ENCODE peak calls at places on chromosomes 3 and 15, in ten cellular contexts. One of them, this sample, is unnamed.

GRCh38 chr15:48440084-48440483 is 108.9 kb downstream of the DUT start:
- DNase-seq in A549: no peak
- DNase-seq in WERI-Rb-1: no peak
- DNase-seq in left lung: no peak
- DNase-seq in kidney: no peak
- DNase-seq in GM23338: peak
- DNase-seq in A673: no peak
- DNase-seq in OCI-LY7: no peak
- DNase-seq in CD8-positive, alpha-beta T cell: no peak
- DNase-seq in DND-41: no peak
- DNase-seq in this sample: no peak

GRCh38 chr15:52667597-52667996 is 11.6 kb downstream of the ATOSA start:
- DNase-seq in A549: no peak
- DNase-seq in WERI-Rb-1: no peak
- DNase-seq in left lung: no peak
- DNase-seq in kidney: no peak
- DNase-seq in GM23338: no peak
- DNase-seq in A673: no peak
- DNase-seq in OCI-LY7: no peak
- DNase-seq in CD8-positive, alpha-beta T cell: no peak
- DNase-seq in DND-41: no peak
- DNase-seq in this sample: no peak

GRCh38 chr3:82002993-82003642 is 241.7 kb upstream of the GBE1 start:
- DNase-seq in A549: no peak
- DNase-seq in WERI-Rb-1: no peak
- DNase-seq in left lung: no peak
- DNase-seq in kidney: no peak
- DNase-seq in GM23338: no peak
- DNase-seq in A673: no peak
- DNase-seq in OCI-LY7: no peak
- DNase-seq in CD8-positive, alpha-beta T cell: no peak
- DNase-seq in DND-41: no peak
- DNase-seq in this sample: no peak

GRCh38 chr3:33092496-33093254 is 4.3 kb downstream of the GLB1 start:
- DNase-seq in A549: no peak
- DNase-seq in WERI-Rb-1: no peak
- DNase-seq in left lung: no peak
- DNase-seq in kidney: no peak
- DNase-seq in GM23338: no peak
- DNase-seq in A673: no peak
- DNase-seq in OCI-LY7: no peak
- DNase-seq in CD8-positive, alpha-beta T cell: no peak
- DNase-seq in DND-41: no peak
- DNase-seq in this sample: no peak

GRCh38 chr15:53506370-53506769 is 253.1 kb downstream of the WDR72 start:
- DNase-seq in A549: peak
- DNase-seq in WERI-Rb-1: no peak
- DNase-seq in left lung: no peak
- DNase-seq in kidney: no peak
- DNase-seq in GM23338: peak
- DNase-seq in A673: no peak
- DNase-seq in OCI-LY7: no peak
- DNase-seq in CD8-positive, alpha-beta T cell: no peak
- DNase-seq in DND-41: no peak
- DNase-seq in this sample: no peak

GRCh38 chr15:90022345-90022744 is 21.2 kb downstream of the ZNF710 start:
- DNase-seq in A549: no peak
- DNase-seq in WERI-Rb-1: no peak
- DNase-seq in left lung: no peak
- DNase-seq in kidney: no peak
- DNase-seq in GM23338: no peak
- DNase-seq in A673: no peak
- DNase-seq in OCI-LY7: no peak
- DNase-seq in CD8-positive, alpha-beta T cell: no peak
- DNase-seq in DND-41: no peak
- DNase-seq in this sample: no peak

GRCh38 chr3:177982034-177982433 is 554.2 kb upstream of the KCNMB2 start:
- DNase-seq in A549: no peak
- DNase-seq in WERI-Rb-1: no peak
- DNase-seq in left lung: no peak
- DNase-seq in kidney: no peak
- DNase-seq in GM23338: no peak
- DNase-seq in A673: no peak
- DNase-seq in OCI-LY7: no peak
- DNase-seq in CD8-positive, alpha-beta T cell: no peak
- DNase-seq in DND-41: no peak
- DNase-seq in this sample: no peak

GRCh38 chr15:29449136-29449535 is 179.5 kb upstream of the NSMCE3 start:
- DNase-seq in A549: no peak
- DNase-seq in WERI-Rb-1: no peak
- DNase-seq in left lung: no peak
- DNase-seq in kidney: no peak
- DNase-seq in GM23338: peak
- DNase-seq in A673: no peak
- DNase-seq in OCI-LY7: no peak
- DNase-seq in CD8-positive, alpha-beta T cell: no peak
- DNase-seq in DND-41: peak
- DNase-seq in this sample: no peak

GRCh38 chr15:75042730-75043508 is 19.5 kb downstream of the PPCDC start:
- DNase-seq in A549: peak
- DNase-seq in WERI-Rb-1: peak
- DNase-seq in left lung: peak
- DNase-seq in kidney: peak
- DNase-seq in GM23338: peak
- DNase-seq in A673: no peak
- DNase-seq in OCI-LY7: peak
- DNase-seq in CD8-positive, alpha-beta T cell: peak
- DNase-seq in DND-41: peak
- DNase-seq in this sample: peak
- TF ChIP-seq CTCF in A549: peak
- TF ChIP-seq CTCF in WERI-Rb-1: peak
- TF ChIP-seq CTCF in left lung: peak
- TF ChIP-seq CTCF in kidney: peak
- TF ChIP-seq CTCF in GM23338: peak
- TF ChIP-seq CTCF in A673: peak
- TF ChIP-seq CTCF in OCI-LY7: peak
- TF ChIP-seq CTCF in CD8-positive, alpha-beta T cell: no peak
- TF ChIP-seq CTCF in DND-41: peak
- TF ChIP-seq CTCF in this sample: no peak

DNA sequence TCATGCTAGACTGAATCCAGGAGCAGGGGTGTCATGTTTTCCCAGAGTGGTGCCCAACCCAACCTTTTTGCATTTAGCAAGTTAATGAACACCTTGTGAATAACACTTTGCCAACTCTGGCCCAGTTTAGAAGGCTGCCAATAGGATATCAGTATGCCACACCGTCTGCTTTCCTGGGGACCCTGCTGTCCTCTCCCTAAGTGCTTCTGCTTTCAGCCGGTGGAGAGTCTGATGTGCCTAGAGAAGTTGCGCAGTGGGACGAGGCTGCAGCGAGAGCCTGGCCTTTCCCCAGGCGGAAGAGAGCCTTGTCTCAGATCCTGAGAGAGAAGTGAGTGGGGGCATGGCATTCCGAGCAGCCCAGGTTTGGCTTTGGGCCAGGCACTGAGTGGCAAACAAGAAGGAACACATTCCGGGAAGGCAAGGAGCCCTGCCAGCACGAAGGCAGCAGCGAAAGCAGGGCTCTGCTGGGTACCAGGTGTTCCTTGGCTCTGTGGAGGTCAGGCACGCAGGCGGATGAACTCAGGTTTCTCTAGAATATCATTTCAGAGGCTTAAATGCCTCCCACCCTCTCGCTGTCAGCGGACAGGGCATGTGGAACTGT is 36.9 kb downstream of the SENP8 start:
- DNase-seq in A549: peak
- DNase-seq in WERI-Rb-1: no peak
- DNase-seq in left lung: peak
- DNase-seq in kidney: peak
- DNase-seq in GM23338: peak
- DNase-seq in A673: peak
- DNase-seq in OCI-LY7: no peak
- DNase-seq in CD8-positive, alpha-beta T cell: no peak
- DNase-seq in DND-41: no peak
- DNase-seq in this sample: no peak
- H3K27ac ChIP-seq in A549: peak
- H3K27ac ChIP-seq in WERI-Rb-1: no peak
- H3K27ac ChIP-seq in left lung: peak
- H3K27ac ChIP-seq in kidney: peak
- H3K27ac ChIP-seq in GM23338: no peak
- H3K27ac ChIP-seq in A673: no peak
- H3K27ac ChIP-seq in OCI-LY7: no peak
- H3K27ac ChIP-seq in CD8-positive, alpha-beta T cell: no peak
- H3K27ac ChIP-seq in DND-41: no peak
- H3K27ac ChIP-seq in this sample: no peak

GRCh38 chr15:30924353-30924752 is 20.6 kb downstream of the FAN1 start:
- DNase-seq in A549: no peak
- DNase-seq in WERI-Rb-1: no peak
- DNase-seq in left lung: no peak
- DNase-seq in kidney: no peak
- DNase-seq in GM23338: no peak
- DNase-seq in A673: no peak
- DNase-seq in OCI-LY7: no peak
- DNase-seq in CD8-positive, alpha-beta T cell: no peak
- DNase-seq in DND-41: no peak
- DNase-seq in this sample: no peak

GRCh38 chr15:30923429-30923828 is 19.7 kb downstream of the FAN1 start:
- DNase-seq in A549: no peak
- DNase-seq in WERI-Rb-1: no peak
- DNase-seq in left lung: no peak
- DNase-seq in kidney: no peak
- DNase-seq in GM23338: no peak
- DNase-seq in A673: no peak
- DNase-seq in OCI-LY7: no peak
- DNase-seq in CD8-positive, alpha-beta T cell: no peak
- DNase-seq in DND-41: no peak
- DNase-seq in this sample: no peak

GRCh38 chr15:30921781-30922371 is 18.2 kb downstream of the FAN1 start:
- DNase-seq in A549: no peak
- DNase-seq in WERI-Rb-1: no peak
- DNase-seq in left lung: no peak
- DNase-seq in kidney: no peak
- DNase-seq in GM23338: peak
- DNase-seq in A673: no peak
- DNase-seq in OCI-LY7: no peak
- DNase-seq in CD8-positive, alpha-beta T cell: no peak
- DNase-seq in DND-41: no peak
- DNase-seq in this sample: no peak

GRCh38 chr15:30921106-30921505 is 17.4 kb downstream of the FAN1 start:
- DNase-seq in A549: no peak
- DNase-seq in WERI-Rb-1: no peak
- DNase-seq in left lung: no peak
- DNase-seq in kidney: no peak
- DNase-seq in GM23338: no peak
- DNase-seq in A673: no peak
- DNase-seq in OCI-LY7: no peak
- DNase-seq in CD8-positive, alpha-beta T cell: no peak
- DNase-seq in DND-41: no peak
- DNase-seq in this sample: no peak

GRCh38 chr15:30922469-30923311 is 19.0 kb downstream of the FAN1 start:
- DNase-seq in A549: no peak
- DNase-seq in WERI-Rb-1: no peak
- DNase-seq in left lung: no peak
- DNase-seq in kidney: peak
- DNase-seq in GM23338: peak
- DNase-seq in A673: peak
- DNase-seq in OCI-LY7: no peak
- DNase-seq in CD8-positive, alpha-beta T cell: no peak
- DNase-seq in DND-41: no peak
- DNase-seq in this sample: no peak
- TF ChIP-seq CTCF in A549: no peak
- TF ChIP-seq CTCF in WERI-Rb-1: no peak
- TF ChIP-seq CTCF in left lung: no peak
- TF ChIP-seq CTCF in kidney: no peak
- TF ChIP-seq CTCF in GM23338: no peak
- TF ChIP-seq CTCF in A673: no peak
- TF ChIP-seq CTCF in OCI-LY7: no peak
- TF ChIP-seq CTCF in CD8-positive, alpha-beta T cell: no peak
- TF ChIP-seq CTCF in DND-41: no peak
- TF ChIP-seq CTCF in this sample: no peak

GRCh38 chr3:60557122-60557521 is 694.1 kb downstream of the FHIT start:
- DNase-seq in A549: no peak
- DNase-seq in WERI-Rb-1: no peak
- DNase-seq in left lung: no peak
- DNase-seq in kidney: no peak
- DNase-seq in GM23338: no peak
- DNase-seq in A673: no peak
- DNase-seq in OCI-LY7: no peak
- DNase-seq in CD8-positive, alpha-beta T cell: no peak
- DNase-seq in DND-41: no peak
- DNase-seq in this sample: no peak

GRCh38 chr3:60551455-60552209 is 699.6 kb downstream of the FHIT start:
- DNase-seq in A549: no peak
- DNase-seq in WERI-Rb-1: no peak
- DNase-seq in left lung: no peak
- DNase-seq in kidney: no peak
- DNase-seq in GM23338: no peak
- DNase-seq in A673: no peak
- DNase-seq in OCI-LY7: no peak
- DNase-seq in CD8-positive, alpha-beta T cell: no peak
- DNase-seq in DND-41: no peak
- DNase-seq in this sample: no peak

GRCh38 chr3:60553144-60553543 is 698.1 kb downstream of the FHIT start:
- DNase-seq in A549: no peak
- DNase-seq in WERI-Rb-1: no peak
- DNase-seq in left lung: no peak
- DNase-seq in kidney: no peak
- DNase-seq in GM23338: no peak
- DNase-seq in A673: no peak
- DNase-seq in OCI-LY7: no peak
- DNase-seq in CD8-positive, alpha-beta T cell: no peak
- DNase-seq in DND-41: no peak
- DNase-seq in this sample: no peak

GRCh38 chr3:60552581-60552980 is 698.7 kb downstream of the FHIT start:
- DNase-seq in A549: no peak
- DNase-seq in WERI-Rb-1: no peak
- DNase-seq in left lung: no peak
- DNase-seq in kidney: no peak
- DNase-seq in GM23338: no peak
- DNase-seq in A673: no peak
- DNase-seq in OCI-LY7: no peak
- DNase-seq in CD8-positive, alpha-beta T cell: no peak
- DNase-seq in DND-41: no peak
- DNase-seq in this sample: no peak

DNA sequence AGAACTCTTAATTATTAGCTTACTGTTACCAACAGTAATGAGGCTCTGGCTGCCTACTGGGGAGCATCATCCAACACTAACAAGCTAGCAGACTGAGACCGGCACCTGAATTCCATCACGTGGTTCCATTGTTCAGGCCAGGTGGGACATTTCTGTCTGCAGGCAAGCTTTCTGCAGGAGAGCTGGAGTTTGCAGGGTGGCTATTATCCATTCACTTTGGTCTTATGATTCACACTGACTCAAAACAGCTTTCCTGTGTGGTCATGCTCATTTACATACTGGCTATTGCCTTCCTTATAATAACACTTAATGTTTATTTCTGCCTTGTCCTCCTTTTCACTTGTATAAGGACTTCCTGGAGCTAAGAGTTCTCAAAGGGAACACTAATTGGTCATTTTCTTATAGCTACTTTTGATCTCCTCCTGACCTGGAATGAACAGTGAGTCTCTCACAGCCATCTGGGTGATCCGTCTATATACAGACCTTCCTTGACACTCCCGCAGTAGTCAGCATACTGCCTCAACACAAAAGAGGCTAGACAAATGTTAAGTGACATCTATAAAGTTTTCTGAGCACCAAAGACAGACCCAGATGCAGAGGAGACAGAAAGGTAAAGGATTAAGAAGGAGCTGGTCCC is 695.4 kb downstream of the FHIT start:
- DNase-seq in A549: no peak
- DNase-seq in WERI-Rb-1: no peak
- DNase-seq in left lung: no peak
- DNase-seq in kidney: no peak
- DNase-seq in GM23338: peak
- DNase-seq in A673: no peak
- DNase-seq in OCI-LY7: peak
- DNase-seq in CD8-positive, alpha-beta T cell: no peak
- DNase-seq in DND-41: no peak
- DNase-seq in this sample: no peak
- H3K27ac ChIP-seq in A549: no peak
- H3K27ac ChIP-seq in WERI-Rb-1: no peak
- H3K27ac ChIP-seq in left lung: no peak
- H3K27ac ChIP-seq in kidney: no peak
- H3K27ac ChIP-seq in GM23338: peak
- H3K27ac ChIP-seq in A673: no peak
- H3K27ac ChIP-seq in OCI-LY7: no peak
- H3K27ac ChIP-seq in CD8-positive, alpha-beta T cell: no peak
- H3K27ac ChIP-seq in DND-41: no peak
- H3K27ac ChIP-seq in this sample: no peak

This sample was measured in CD4-positive, alpha-beta T cell.